ENCODE peak calls at places on chromosomes 16 and 17, in four cellular contexts. Y is stimulated activated CD4-positive, alpha-beta T cell treated with anti-CD3 and anti-CD28 coated beads, Interleukin-12 subunit alpha, Interleukin-12 subunit beta, amount 100 ng/mL, for 24 hours; S is effector memory CD8-positive, alpha-beta T cell; L is A549. P is an unnamed sample.

GRCh38 chr17:57563968-57564367 is 181.1 kb downstream of the CCDC182 start:
- DNase-seq in Y (no peak), S (no peak), L (no peak), P (no peak)

GRCh38 chr16:88315543-88316105 is 67.1 kb upstream of the ZNF469 start:
- DNase-seq in Y (no peak), S (no peak), L (peak; percentile 75), P (no peak)

GRCh38 chr17:10031102-10031501 is 126.0 kb upstream of the RCVRN start:
- DNase-seq in Y (no peak), S (no peak), L (no peak), P (no peak)

GRCh38 chr16:67653131-67654068 is 6.7 kb downstream of the ACD start:
- DNase-seq in Y (no peak), S (no peak), L (no peak), P (no peak)

GRCh38 chr16:19518423-19518822 is 3.5 kb downstream of the GDE1 start:
- DNase-seq in Y (no peak), S (no peak), L (no peak), P (no peak)

GRCh38 chr17:81365601-81366585 is 29.4 kb upstream of the BAHCC1 start:
- DNase-seq in Y (no peak), S (no peak), L (no peak), P (no peak)

GRCh38 chr17:13961262-13961661 is 108.0 kb upstream of the COX10 start:
- DNase-seq in Y (no peak), S (no peak), L (no peak), P (no peak)

GRCh38 chr16:57530531-57531252 is 5.7 kb downstream of the CCDC102A start:
- DNase-seq in Y (no peak), S (no peak), L (no peak), P (no peak)

GRCh38 chr16:86975445-86975844 is 341.7 kb downstream of the C16orf95 start:
- DNase-seq in Y (no peak), S (no peak), L (peak; percentile 78), P (no peak)

GRCh38 chr17:28853295-28853694 is 1.5 kb upstream of the ERAL1 start:
- DNase-seq in Y (no peak), S (no peak), L (no peak), P (no peak)

P was measured in nucleus accumbens.